ENCODE peak calls at places on chromosome 5, in five cellular contexts. B is fibroblast of mammary gland, W is HL-60, J is Calu3, Z is GM12864. O is an unnamed sample.

GRCh38 chr5:148653840-148654781 is at the start of gene HTR4:
- DNase-seq in B (no peak), J (peak), Z (no peak), W (no peak), O (peak)

GRCh38 chr5:120252839-120253238 is 211.3 kb upstream of the PRR16 start:
- DNase-seq in W (no peak), B (peak), J (no peak), Z (no peak), O (no peak)

GRCh38 chr5:161273410-161273809 is 273.1 kb downstream of the GABRB2 start:
- DNase-seq in Z (no peak), B (no peak), J (no peak), W (no peak), O (no peak)

GRCh38 chr5:161966544-161966943 is 101.0 kb upstream of the GABRG2 start:
- DNase-seq in Z (no peak), W (no peak), B (peak), J (no peak), O (no peak)

GRCh38 chr5:11502783-11503182 is 401.5 kb downstream of the CTNND2 start:
- DNase-seq in Z (no peak), W (no peak), B (no peak), J (no peak), O (no peak)

GRCh38 chr5:176492431-176492830 is 44.2 kb downstream of the FAF2 start:
- DNase-seq in W (no peak), J (no peak), B (peak), Z (no peak), O (no peak)

GRCh38 chr5:127582723-127583370 is 65.4 kb downstream of the PRRC1 start:
- DNase-seq in W (no peak), B (no peak), Z (no peak), J (no peak), O (no peak)

GRCh38 chr5:150036513-150036912 is 36.0 kb downstream of the HMGXB3 start:
- DNase-seq in Z (no peak), W (no peak), B (peak), J (no peak), O (no peak)

GRCh38 chr5:150999704-151000452 is 20.5 kb upstream of the GPX3 start:
- DNase-seq in Z (no peak), B (peak), W (no peak), J (no peak), O (no peak)

GRCh38 chr5:81817086-81817485 is 66.2 kb upstream of the SSBP2 start:
- DNase-seq in Z (no peak), W (no peak), B (no peak), J (no peak), O (no peak)

GRCh38 chr5:138468133-138468965 is 3.1 kb downstream of the EGR1 start:
- DNase-seq in J (no peak), Z (no peak), W (no peak), B (no peak), O (no peak)

GRCh38 chr5:82855893-82856292 is 221.3 kb downstream of the TMEM167A start:
- DNase-seq in J (no peak), B (no peak), Z (no peak), W (no peak), O (no peak)

GRCh38 chr5:59317023-59317771 is 576.3 kb downstream of the PDE4D start:
- DNase-seq in W (no peak), J (no peak), Z (no peak), B (peak), O (no peak)

GRCh38 chr5:38796000-38796738 is 49.6 kb upstream of the OSMR start:
- DNase-seq in W (no peak), Z (no peak), B (peak), J (no peak), O (no peak)

GRCh38 chr5:174724484-174725260 is at the start of gene MSX2:
- DNase-seq in W (no peak), B (peak), Z (no peak), J (peak), O (peak)

GRCh38 chr5:42943931-42944631 is 96.0 kb downstream of the ANXA2R start:
- DNase-seq in B (no peak), J (no peak), Z (no peak), W (no peak), O (peak)

DNA sequence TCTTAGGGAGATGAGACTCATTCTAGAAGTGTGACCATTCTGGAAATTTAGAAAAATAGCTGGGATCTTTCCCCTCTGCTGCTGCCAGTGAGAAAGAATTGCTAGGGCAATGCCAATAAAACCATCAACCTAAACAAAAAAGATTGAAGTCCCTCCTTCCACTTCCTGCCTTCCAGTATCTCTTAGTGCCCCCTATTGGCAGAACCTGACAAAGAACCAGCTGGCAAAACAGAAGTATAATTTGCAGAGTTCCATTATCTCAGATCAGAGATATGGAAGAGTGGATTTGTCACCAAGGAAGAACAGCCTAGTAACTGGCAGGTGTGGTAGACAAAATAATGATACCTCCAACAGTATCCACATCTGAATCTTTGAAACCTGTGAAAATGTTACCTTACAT is 13.8 kb upstream of the PLCXD3 start:
- DNase-seq in W (no peak), Z (no peak), J (no peak), B (peak), O (peak)
- TF ChIP-seq CTCF in W (peak), Z (peak), J (no peak), B (peak), O (peak)

GRCh38 chr5:141941307-141941706 is 16.7 kb downstream of the PCDH12 start:
- DNase-seq in J (no peak), Z (no peak), W (no peak), B (peak), O (no peak)

GRCh38 chr5:141942185-141942857 is 15.7 kb downstream of the PCDH12 start:
- DNase-seq in W (no peak), J (no peak), B (no peak), Z (no peak), O (no peak)

GRCh38 chr5:141941779-141942178 is 16.2 kb downstream of the PCDH12 start:
- DNase-seq in W (no peak), B (no peak), J (no peak), Z (no peak), O (no peak)

GRCh38 chr5:141945511-141946024 is 12.4 kb downstream of the PCDH12 start:
- DNase-seq in W (no peak), J (no peak), Z (no peak), B (no peak), O (peak)

DNA sequence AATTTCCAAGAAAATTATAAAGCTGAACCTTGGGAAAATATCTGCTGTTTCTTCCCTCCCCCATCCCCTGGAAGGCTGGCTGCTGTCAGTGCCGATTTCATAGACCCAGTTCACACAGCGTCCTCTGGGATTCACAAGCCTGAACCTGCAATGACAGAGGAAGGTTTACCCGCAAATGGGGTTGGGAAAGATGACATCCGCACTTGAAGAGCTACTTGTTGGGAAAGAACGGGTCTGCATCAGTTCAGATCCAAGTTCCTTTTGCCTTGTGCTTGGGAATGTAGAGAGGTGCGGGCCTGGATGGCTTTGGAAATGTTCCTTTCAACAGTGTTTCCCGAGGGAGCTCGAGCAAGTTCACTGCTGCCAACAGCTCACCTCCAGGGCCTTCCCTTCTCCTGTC is 13.9 kb downstream of the PCDH12 start:
- DNase-seq in W (no peak), B (no peak), J (no peak), Z (no peak), O (no peak)
- TF ChIP-seq CTCF in W (no peak), B (no peak), J (no peak), Z (no peak), O (no peak)

DNA sequence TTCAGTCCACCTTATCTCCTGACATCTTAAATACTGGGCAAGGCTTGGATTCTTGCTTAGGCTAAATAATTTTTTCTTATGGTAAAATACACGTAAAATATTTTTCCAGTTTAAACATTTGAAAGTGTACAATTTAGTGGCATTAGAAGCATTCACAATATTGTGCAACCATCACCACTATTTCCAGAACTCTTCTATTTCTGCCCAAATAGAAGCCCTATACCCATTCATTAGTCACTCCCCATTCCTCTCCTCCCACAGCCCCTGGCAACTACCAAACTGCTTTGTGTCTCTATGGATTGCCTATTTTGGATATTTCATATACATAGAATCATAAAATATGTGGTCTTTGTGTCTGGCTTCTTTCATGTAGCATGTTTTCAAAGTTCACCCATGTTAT is 57.6 kb downstream of the IL31RA start:
- DNase-seq in B (no peak), Z (no peak), J (no peak), W (no peak), O (no peak)
- TF ChIP-seq CTCF in B (no peak), Z (no peak), J (no peak), W (no peak), O (no peak)

GRCh38 chr5:7849531-7850240 is 1.2 kb downstream of the CFAP90 start:
- DNase-seq in Z (no peak), B (no peak), J (no peak), W (no peak), O (no peak)
- TF ChIP-seq CTCF in Z (no peak), B (no peak), J (no peak), W (no peak), O (no peak)

GRCh38 chr5:115348175-115348574 is 51.7 kb upstream of the CCDC112 start:
- DNase-seq in J (no peak), B (no peak), Z (no peak), W (no peak), O (no peak)

GRCh38 chr5:115349001-115349817 is 52.8 kb upstream of the CCDC112 start:
- DNase-seq in J (peak), W (no peak), B (peak), Z (no peak), O (no peak)

GRCh38 chr5:115342593-115343377 is 46.3 kb upstream of the CCDC112 start:
- DNase-seq in J (no peak), W (no peak), B (no peak), Z (no peak), O (no peak)

GRCh38 chr5:115345344-115345743 is 48.9 kb upstream of the CCDC112 start:
- DNase-seq in J (no peak), W (no peak), Z (no peak), B (no peak), O (no peak)

GRCh38 chr5:115343855-115344254 is 47.4 kb upstream of the CCDC112 start:
- DNase-seq in W (no peak), B (peak), Z (no peak), J (no peak), O (no peak)
- TF ChIP-seq CTCF in W (no peak), B (no peak), Z (no peak), J (no peak), O (no peak)

DNA sequence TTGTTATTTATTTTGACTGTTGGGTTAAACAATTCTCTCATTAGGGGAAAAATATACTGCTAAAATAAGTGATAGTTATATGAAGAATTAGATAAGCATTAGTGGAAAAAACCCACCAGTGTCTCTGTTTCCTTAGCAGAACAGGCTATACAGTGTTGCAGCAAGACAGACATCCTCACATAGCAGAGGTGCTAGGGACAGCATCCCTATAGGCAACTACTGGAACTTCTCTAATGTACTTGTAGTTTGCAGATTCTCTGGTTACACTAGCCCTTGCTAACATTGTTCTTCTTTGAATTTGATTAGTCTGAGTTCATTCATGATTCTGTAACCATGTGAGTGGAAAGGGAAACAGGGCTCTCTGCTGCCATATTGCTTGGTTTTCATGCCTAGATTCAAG is 661.8 kb upstream of the RGMB start:
- DNase-seq in Z (no peak), B (peak), J (no peak), W (no peak), O (no peak)
- TF ChIP-seq CTCF in Z (no peak), B (peak), J (no peak), W (no peak), O (no peak)

GRCh38 chr5:156593546-156593945 is 256.5 kb upstream of the PPP1R2B start:
- DNase-seq in W (no peak), J (no peak), B (no peak), Z (no peak), O (no peak)

GRCh38 chr5:156594406-156594805 is 255.7 kb upstream of the PPP1R2B start:
- DNase-seq in Z (no peak), W (no peak), J (no peak), B (no peak), O (no peak)

GRCh38 chr5:156589859-156590216 is 260.3 kb upstream of the PPP1R2B start:
- DNase-seq in J (no peak), Z (no peak), B (no peak), W (no peak), O (no peak)

GRCh38 chr5:156597276-156597675 is 252.8 kb upstream of the PPP1R2B start:
- DNase-seq in W (no peak), B (no peak), Z (no peak), J (no peak), O (no peak)

GRCh38 chr5:156595132-156595787 is 254.8 kb upstream of the PPP1R2B start:
- DNase-seq in W (no peak), Z (no peak), B (peak), J (no peak), O (no peak)
- TF ChIP-seq CTCF in W (no peak), Z (no peak), B (no peak), J (no peak), O (no peak)

DNA sequence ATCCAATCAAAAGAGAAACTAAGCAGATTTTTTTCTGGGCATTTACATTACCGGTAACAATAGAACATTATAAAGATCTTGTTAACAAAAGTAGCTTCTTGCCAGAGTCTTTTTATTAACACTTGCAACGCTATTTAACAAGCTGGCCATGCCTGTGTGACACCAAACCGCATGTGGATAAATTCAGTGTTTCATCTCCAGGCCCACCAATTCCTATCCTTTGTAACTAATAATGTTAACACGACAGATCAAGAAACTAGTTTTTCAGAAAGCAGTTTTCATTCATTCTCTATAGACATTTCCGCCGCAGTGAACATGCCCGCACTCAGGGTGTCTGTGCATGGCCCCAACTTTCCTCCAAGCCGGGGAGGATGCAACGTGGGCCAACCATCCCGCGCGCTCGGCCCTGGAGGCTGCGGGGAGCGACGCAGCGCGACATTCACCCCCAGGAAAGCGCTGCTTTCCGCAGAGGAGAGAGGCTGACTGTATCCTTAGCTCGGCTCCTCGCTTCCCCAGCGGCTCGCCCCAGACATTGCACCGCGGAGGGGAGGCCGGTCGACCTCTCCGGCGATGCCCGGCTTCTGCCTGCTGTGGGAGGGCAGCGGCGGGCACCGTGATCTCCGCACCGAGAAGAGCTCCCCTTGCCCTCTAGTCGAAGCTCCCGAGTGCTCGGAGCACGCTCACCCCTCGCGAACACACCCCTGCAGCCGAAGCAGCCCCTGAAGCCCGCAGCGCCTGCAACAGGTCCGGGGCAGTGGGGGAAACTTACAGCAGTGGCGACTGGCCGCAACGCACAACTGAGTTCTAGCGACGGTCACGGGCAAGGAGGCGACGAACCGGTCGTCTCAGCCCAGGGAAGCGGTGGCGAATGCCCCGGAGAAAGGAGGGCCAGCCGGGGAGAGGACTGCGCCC is 734 bp downstream of the ENC1 start:
- DNase-seq in W (no peak), B (peak), Z (no peak), J (peak), O (peak)
- TF ChIP-seq CTCF in W (no peak), B (no peak), Z (peak), J (no peak), O (no peak)

DNA sequence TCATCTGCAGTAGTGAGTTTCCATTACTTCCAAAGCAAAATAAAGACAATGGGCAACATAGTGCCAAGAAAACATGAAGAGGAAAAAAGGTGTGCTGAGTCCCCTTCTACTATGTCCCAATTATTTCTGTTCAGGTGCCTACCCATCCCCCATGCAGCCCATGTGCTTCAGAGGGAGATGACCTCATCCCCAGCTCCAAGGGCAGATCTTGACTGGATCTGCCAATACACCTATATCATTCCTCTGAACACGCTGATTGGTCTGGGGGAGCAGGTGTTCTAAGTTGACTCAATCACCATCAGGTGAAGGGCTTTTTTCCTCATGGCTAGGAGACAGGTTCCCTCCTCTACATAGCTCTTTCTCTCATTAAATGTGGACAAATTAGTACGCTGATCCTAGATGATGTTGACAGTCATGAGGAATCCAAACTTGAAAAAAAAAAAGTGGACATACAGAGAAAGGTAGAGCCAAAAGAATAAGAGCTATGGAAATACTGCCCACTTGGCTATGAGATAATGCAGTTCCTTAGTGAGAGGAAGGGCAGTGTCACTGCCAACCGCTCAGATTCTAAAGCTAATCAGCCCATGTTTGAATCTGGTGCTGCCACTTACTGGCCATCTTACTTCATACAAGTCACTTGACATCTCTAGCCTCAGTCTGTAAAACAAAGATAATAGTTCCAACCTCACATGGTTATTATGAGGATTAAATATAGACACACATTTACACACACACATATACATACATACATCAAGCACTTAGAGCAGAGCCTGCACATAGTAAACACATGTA is 23.1 kb downstream of the PRELID2 start:
- DNase-seq in W (no peak), J (no peak), Z (no peak), B (peak), O (no peak)
- TF ChIP-seq CTCF in W (no peak), J (no peak), Z (no peak), B (peak), O (no peak)